ENCODE peak calls at places on chromosome 22, in eight cellular contexts. F, S, X, G, W, C, Q and H are unnamed samples.

GRCh38 chr22:29269230-29269604 is 1.1 kb downstream of the EWSR1 start:
- DNase-seq in W (peak), S (no peak), X (no peak), F (no peak), Q (no peak), G (no peak), C (no peak), H (no peak)

GRCh38 chr22:48569476-48570233 is 1258.0 kb downstream of the BRD1 start:
- DNase-seq in F (no peak), Q (no peak), G (no peak), C (no peak), W (no peak), S (no peak), X (no peak), H (no peak)

GRCh38 chr22:22999473-22999872 is 70.8 kb upstream of the GNAZ start:
- DNase-seq in Q (no peak), C (peak), S (no peak), G (peak), F (no peak), W (no peak), X (no peak), H (no peak)

GRCh38 chr22:31615481-31615840 is 46.6 kb downstream of the PISD start:
- DNase-seq in X (no peak), W (no peak), Q (no peak), C (no peak), S (no peak), F (no peak), G (no peak), H (no peak)

GRCh38 chr22:46219650-46220049 is 30.4 kb downstream of the CDPF1 start:
- DNase-seq in F (no peak), C (no peak), W (no peak), G (no peak), Q (no peak), S (no peak), X (no peak), H (no peak)

GRCh38 chr22:17112491-17113042 is 8.6 kb downstream of the TMEM121B start:
- DNase-seq in C (no peak), F (no peak), X (no peak), Q (no peak), S (no peak), W (no peak), G (no peak), H (no peak)

GRCh38 chr22:40759294-40759840 is 59.8 kb downstream of the SLC25A17 start:
- DNase-seq in X (no peak), S (no peak), Q (no peak), C (no peak), F (no peak), W (no peak), G (no peak), H (no peak)

GRCh38 chr22:42797021-42797420 is 60.1 kb downstream of the ARFGAP3 start:
- DNase-seq in W (no peak), C (no peak), G (peak), S (peak), Q (no peak), F (no peak), X (no peak), H (no peak)

GRCh38 chr22:34036936-34037335 is 116.7 kb upstream of the LARGE1 start:
- DNase-seq in S (no peak), F (no peak), Q (no peak), G (no peak), C (no peak), X (no peak), W (peak), H (no peak)

GRCh38 chr22:31692186-31692886 is 30.3 kb upstream of the PISD start:
- DNase-seq in W (peak), G (peak), S (no peak), C (peak), X (no peak), Q (no peak), F (no peak), H (peak)

GRCh38 chr22:27438271-27438980 is 363.1 kb downstream of the MN1 start:
- DNase-seq in G (no peak), X (no peak), W (peak), C (no peak), S (no peak), F (no peak), Q (no peak), H (no peak)

GRCh38 chr22:26590525-26590858 is 560 bp upstream of the TPST2 start:
- DNase-seq in S (no peak), Q (no peak), C (no peak), F (no peak), X (no peak), G (peak), W (no peak), H (no peak)

GRCh38 chr22:38755155-38755910 is 465 bp downstream of the SUN2 start:
- DNase-seq in C (no peak), S (peak), G (peak), W (peak), X (peak), F (peak), Q (peak), H (peak)

GRCh38 chr22:47595122-47595521 is 832.7 kb downstream of the TBC1D22A start:
- DNase-seq in W (no peak), C (no peak), X (no peak), S (no peak), Q (no peak), G (no peak), F (no peak), H (no peak)

GRCh38 chr22:39994566-39995345 is at the start of gene FAM83F:
- DNase-seq in X (peak), S (no peak), W (peak), G (no peak), C (no peak), F (no peak), Q (no peak), H (no peak)

GRCh38 chr22:48951836-48952235 is 875.8 kb downstream of the BRD1 start:
- DNase-seq in C (no peak), Q (no peak), S (no peak), X (no peak), G (no peak), F (no peak), W (no peak), H (no peak)

GRCh38 chr22:23127055-23127756 is 14.6 kb downstream of the RSPH14 start:
- DNase-seq in F (no peak), Q (no peak), G (no peak), C (no peak), S (no peak), X (no peak), W (no peak), H (no peak)

GRCh38 chr22:23804781-23805291 is 18.1 kb downstream of the SMARCB1 start:
- DNase-seq in C (no peak), G (peak), F (no peak), S (no peak), W (no peak), Q (no peak), X (no peak), H (no peak)

GRCh38 chr22:24437820-24438328 is 10.5 kb downstream of the ADORA2A start:
- DNase-seq in G (no peak), F (no peak), W (no peak), X (no peak), S (no peak), C (no peak), Q (no peak), H (peak)

GRCh38 chr22:21726650-21727049 is 8.9 kb downstream of the YPEL1 start:
- DNase-seq in G (no peak), W (no peak), Q (no peak), S (no peak), X (peak), F (no peak), C (no peak), H (no peak)

GRCh38 chr22:42644422-42645340 is 4.3 kb upstream of the ATP5MGL start:
- DNase-seq in X (no peak), G (peak), W (peak), Q (no peak), S (no peak), F (no peak), C (no peak), H (peak)

GRCh38 chr22:38638734-38639133 is 17.5 kb downstream of the FAM227A start:
- DNase-seq in X (no peak), G (peak), C (no peak), S (no peak), W (no peak), Q (no peak), F (no peak), H (no peak)

GRCh38 chr22:44186121-44186510 is 5.4 kb downstream of the PARVG start:
- DNase-seq in S (no peak), G (no peak), X (no peak), Q (no peak), C (no peak), F (no peak), W (no peak), H (no peak)

GRCh38 chr22:47046411-47047065 is 284.1 kb downstream of the TBC1D22A start:
- DNase-seq in S (no peak), Q (no peak), F (no peak), X (no peak), G (no peak), W (no peak), C (no peak), H (no peak)

GRCh38 chr22:50582562-50583293 is at the start of gene CHKB:
- DNase-seq in W (peak), S (peak), Q (peak), F (peak), C (peak), X (peak), G (peak), H (peak)

GRCh38 chr22:50674127-50674493 is 1.5 kb downstream of the SHANK3 start:
- DNase-seq in W (no peak), F (no peak), S (no peak), Q (no peak), C (no peak), X (no peak), G (no peak), H (no peak)

GRCh38 chr22:30210235-30210831 is 36.2 kb downstream of the LIF start:
- DNase-seq in C (peak), Q (no peak), W (peak), S (no peak), F (peak), G (peak), X (no peak), H (peak)